ENCODE peak calls at places on chromosomes 2 and 18, in nine cellular contexts. D is body of pancreas; X is stimulated activated naive CD8-positive, alpha-beta T cell treated with anti-CD3 and anti-CD28 coated beads, Interleukin-15, Interleukin-2, amounts not matched to agents 100 U/mL and 50 U/mL, for 24 hours; V is naive B cell; O is activated CD8-positive, alpha-beta T cell treated with anti-CD3 and anti-CD28 coated beads, Interleukin-2, amount 10 ng/mL, durations not matched to agents 7 days and 5 days; F is left lobe of liver; S is WTC11; B is SK-N-SH treated with all-trans-retinoic acid at 6 μM for 48 hours; W is CD8-positive, alpha-beta T cell. T is an unnamed sample.

GRCh38 chr2:236971131-236971850 is 114.4 kb upstream of the COPS8 start:
- ATAC-seq in D (no peak), X (no peak), V (no peak), O (no peak), F (no peak), S (no peak), B (no peak), W (no peak), T (no peak)

GRCh38 chr2:105786231-105787230 is 41.8 kb downstream of the NCK2 start:
- ATAC-seq in D (no peak), X (no peak), V (peak), O (peak), F (no peak), S (no peak), B (no peak), W (no peak), T (no peak)

GRCh38 chr2:30666307-30666874 is 140.9 kb downstream of the CAPN13 start:
- ATAC-seq in D (peak), X (no peak), V (peak), O (peak), F (peak), S (peak), B (peak), W (no peak), T (peak)

GRCh38 chr2:119397196-119397595 is 30.4 kb downstream of the DBI start:
- ATAC-seq in D (no peak), X (no peak), V (no peak), O (no peak), F (no peak), S (no peak), B (no peak), W (no peak), T (no peak)

GRCh38 chr18:47409519-47409918 is 158.1 kb upstream of the SKOR2 start:
- ATAC-seq in D (no peak), X (no peak), V (no peak), O (no peak), F (no peak), S (peak), B (no peak), W (no peak), T (no peak)

GRCh38 chr2:205292665-205293295 is 389.5 kb upstream of the NRP2 start:
- ATAC-seq in D (no peak), X (no peak), V (no peak), O (no peak), F (no peak), S (no peak), B (no peak), W (no peak), T (no peak)

GRCh38 chr2:45069711-45070664 is 60.7 kb upstream of the SIX2 start:
- ATAC-seq in D (no peak), X (no peak), V (no peak), O (no peak), F (no peak), S (peak), B (peak), W (no peak), T (no peak)

GRCh38 chr2:191539068-191539467 is 138.9 kb upstream of the NABP1 start:
- ATAC-seq in D (no peak), X (no peak), V (no peak), O (no peak), F (no peak), S (no peak), B (peak), W (no peak), T (no peak)

GRCh38 chr2:105417789-105418475 is 19.1 kb upstream of the FHL2 start:
- ATAC-seq in D (no peak), X (peak), V (no peak), O (no peak), F (no peak), S (no peak), B (no peak), W (no peak), T (no peak)

GRCh38 chr2:197596751-197597150 is 78.6 kb downstream of the RFTN2 start:
- ATAC-seq in D (no peak), X (no peak), V (no peak), O (no peak), F (no peak), S (peak), B (no peak), W (no peak), T (no peak)

GRCh38 chr2:20677301-20678176 is 10.6 kb downstream of the GDF7 start:
- ATAC-seq in D (no peak), X (no peak), V (no peak), O (no peak), F (peak), S (peak), B (no peak), W (no peak), T (no peak)

GRCh38 chr2:176709541-176709951 is 440.3 kb downstream of the MTX2 start:
- ATAC-seq in D (no peak), X (no peak), V (no peak), O (no peak), F (no peak), S (peak), B (no peak), W (no peak), T (no peak)

GRCh38 chr18:2901405-2901989 is 54.7 kb downstream of the EMILIN2 start:
- ATAC-seq in D (no peak), X (no peak), V (no peak), O (no peak), F (no peak), S (no peak), B (peak), W (no peak), T (no peak)

GRCh38 chr2:232876071-232876977 is 6.3 kb downstream of the SNORC start:
- ATAC-seq in D (peak), X (no peak), V (peak), O (peak), F (peak), S (peak), B (peak), W (peak), T (peak)

GRCh38 chr2:173938700-173939384 is 26.3 kb downstream of the SP3 start:
- ATAC-seq in D (no peak), X (no peak), V (no peak), O (no peak), F (no peak), S (no peak), B (no peak), W (no peak), T (no peak)

GRCh38 chr2:181776336-181776735 is 96.0 kb upstream of the NEUROD1 start:
- ATAC-seq in D (no peak), X (no peak), V (no peak), O (no peak), F (no peak), S (no peak), B (no peak), W (no peak), T (no peak)

GRCh38 chr2:189870396-189871089 is 86.3 kb downstream of the PMS1 start:
- ATAC-seq in D (no peak), X (no peak), V (no peak), O (no peak), F (peak), S (no peak), B (no peak), W (no peak), T (no peak)

GRCh38 chr2:242020196-242021004 is 150.9 kb downstream of the RTP5 start:
- ATAC-seq in D (peak), X (no peak), V (no peak), O (no peak), F (peak), S (no peak), B (no peak), W (no peak), T (no peak)

GRCh38 chr2:110101911-110102774 is 13.5 kb downstream of the MALL start:
- ATAC-seq in D (peak), X (no peak), V (no peak), O (no peak), F (no peak), S (no peak), B (peak), W (no peak), T (peak)

GRCh38 chr2:47177042-47177565 is 22.0 kb upstream of the STPG4 start:
- ATAC-seq in D (peak), X (no peak), V (peak), O (no peak), F (peak), S (no peak), B (no peak), W (no peak), T (no peak)

GRCh38 chr2:186919272-186919671 is 70.3 kb upstream of the ZSWIM2 start:
- ATAC-seq in D (no peak), X (no peak), V (no peak), O (no peak), F (no peak), S (no peak), B (peak), W (no peak), T (peak)

GRCh38 chr2:231934441-231935206 is 8.4 kb upstream of the NPPC start:
- ATAC-seq in D (no peak), X (no peak), V (no peak), O (no peak), F (no peak), S (no peak), B (no peak), W (no peak), T (no peak)

GRCh38 chr2:64932327-64933216 is 56.6 kb upstream of the SLC1A4 start:
- ATAC-seq in D (no peak), X (peak), V (peak), O (no peak), F (no peak), S (no peak), B (no peak), W (no peak), T (no peak)